ENCODE peak calls at places on chromosomes 3 and 15, in nine cellular contexts. Q, Z, E, B, W, I, K, F and A are unnamed samples.

GRCh38 chr3:82163907-82164520 is 402.6 kb upstream of the GBE1 start:
- DNase-seq in Q (peak; percentile 33), Z (no peak), E (peak; percentile 39), B (peak; percentile 18), W (no peak), I (no peak), K (no peak), F (no peak), A (no peak)

GRCh38 chr3:132038198-132038825 is 3.5 kb upstream of the CPNE4 start:
- DNase-seq in Q (peak; percentile 48), Z (no peak), E (no peak), B (peak; percentile 23), W (no peak), I (no peak), K (no peak), F (no peak), A (no peak)

GRCh38 chr15:86115138-86115801 is 35.6 kb downstream of the AGBL1 start:
- DNase-seq in Q (no peak), Z (no peak), E (no peak), B (no peak), W (no peak), I (no peak), K (no peak), F (no peak), A (no peak)

GRCh38 chr3:57126244-57126643 is 38.9 kb downstream of the IL17RD start:
- DNase-seq in Q (no peak), Z (peak; percentile 6), E (no peak), B (no peak), W (no peak), I (no peak), K (no peak), F (no peak), A (no peak)

GRCh38 chr3:69869643-69870042 is 129.9 kb upstream of the SAMMSON start:
- DNase-seq in Q (peak; percentile 39), Z (no peak), E (no peak), B (peak; percentile 98), W (no peak), I (no peak), K (no peak), F (no peak), A (no peak)

GRCh38 chr15:40291088-40291574 is 8.3 kb upstream of the ANKRD63 start:
- DNase-seq in Q (peak; percentile 38), Z (peak; percentile 54), E (no peak), B (peak; percentile 49), W (no peak), I (no peak), K (peak; percentile 77), F (peak; percentile 36), A (peak; percentile 77)

GRCh38 chr3:23611737-23612295 is 193.9 kb upstream of the UBE2E1 start:
- DNase-seq in Q (no peak), Z (peak; percentile 78), E (no peak), B (peak; percentile 80), W (peak; percentile 64), I (no peak), K (peak; percentile 90), F (peak; percentile 72), A (no peak)

GRCh38 chr15:59688383-59688887 is 685 bp downstream of the BNIP2 start:
- DNase-seq in Q (peak; percentile 72), Z (peak; percentile 62), E (peak; percentile 6), B (peak; percentile 77), W (peak; percentile 78), I (no peak), K (peak; percentile 55), F (no peak), A (no peak)

GRCh38 chr15:66841953-66842681 is 140.1 kb downstream of the SMAD6 start:
- DNase-seq in Q (peak; percentile 68), Z (peak; percentile 78), E (peak; percentile 47), B (peak; percentile 89), W (peak; percentile 77), I (peak; percentile 25), K (peak; percentile 95), F (peak; percentile 90), A (peak; percentile 86)

GRCh38 chr3:104903064-104903463 is 463.6 kb upstream of the ALCAM start:
- DNase-seq in Q (no peak), Z (no peak), E (no peak), B (no peak), W (no peak), I (no peak), K (no peak), F (no peak), A (no peak)

DNA sequence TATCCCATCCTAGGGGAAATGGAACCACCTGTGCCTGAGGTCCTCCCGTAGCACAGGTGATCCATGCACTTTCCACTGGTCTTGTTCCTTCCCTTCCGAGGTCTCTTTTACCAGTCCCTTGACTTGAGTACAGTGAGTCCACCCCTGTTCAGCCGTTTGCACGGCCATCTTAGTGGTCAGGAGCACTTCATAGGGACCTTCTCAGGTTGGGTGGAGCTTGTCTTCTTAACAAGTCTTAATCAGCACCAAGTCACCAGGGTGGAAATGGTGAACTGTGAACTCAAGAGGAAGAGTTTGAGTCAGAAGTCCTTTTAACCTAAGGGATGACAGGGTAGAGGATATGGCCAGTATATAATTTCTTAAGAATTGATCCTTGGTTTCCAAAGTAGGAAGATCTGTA is 21.4 kb downstream of the ARL8B start:
- DNase-seq in Q (no peak), Z (no peak), E (no peak), B (no peak), W (no peak), I (no peak), K (no peak), F (no peak), A (no peak)
- H3K9me3 ChIP-seq in Q (no peaks in the 10 kb centered on the region), Z (no peaks in the 10 kb centered on the region), E (no peaks in the 10 kb centered on the region), B (peaks cover 2% of the 10 kb centered on the region), W (no peaks in the 10 kb centered on the region), I (no peaks in the 10 kb centered on the region), K (no peaks in the 10 kb centered on the region), F (no peaks in the 10 kb centered on the region), A (no peaks in the 10 kb centered on the region)

GRCh38 chr15:41332788-41333527 is at the start of gene NUSAP1:
- DNase-seq in Q (no peak), Z (no peak), E (no peak), B (no peak), W (no peak), I (no peak), K (no peak), F (no peak), A (no peak)

GRCh38 chr15:41337047-41337446 is 4.4 kb downstream of the NUSAP1 start:
- DNase-seq in Q (no peak), Z (no peak), E (no peak), B (no peak), W (no peak), I (no peak), K (no peak), F (no peak), A (no peak)

GRCh38 chr15:41336549-41336948 is 3.9 kb downstream of the NUSAP1 start:
- DNase-seq in Q (no peak), Z (no peak), E (no peak), B (no peak), W (no peak), I (no peak), K (no peak), F (no peak), A (no peak)

GRCh38 chr15:41331833-41332787 is at the start of gene OIP5:
- DNase-seq in Q (peak; percentile 99), Z (peak; percentile 100), E (peak; percentile 99), B (peak; percentile 100), W (peak; percentile 95), I (peak; percentile 97), K (peak; percentile 99), F (peak; percentile 95), A (peak; percentile 99)

DNA sequence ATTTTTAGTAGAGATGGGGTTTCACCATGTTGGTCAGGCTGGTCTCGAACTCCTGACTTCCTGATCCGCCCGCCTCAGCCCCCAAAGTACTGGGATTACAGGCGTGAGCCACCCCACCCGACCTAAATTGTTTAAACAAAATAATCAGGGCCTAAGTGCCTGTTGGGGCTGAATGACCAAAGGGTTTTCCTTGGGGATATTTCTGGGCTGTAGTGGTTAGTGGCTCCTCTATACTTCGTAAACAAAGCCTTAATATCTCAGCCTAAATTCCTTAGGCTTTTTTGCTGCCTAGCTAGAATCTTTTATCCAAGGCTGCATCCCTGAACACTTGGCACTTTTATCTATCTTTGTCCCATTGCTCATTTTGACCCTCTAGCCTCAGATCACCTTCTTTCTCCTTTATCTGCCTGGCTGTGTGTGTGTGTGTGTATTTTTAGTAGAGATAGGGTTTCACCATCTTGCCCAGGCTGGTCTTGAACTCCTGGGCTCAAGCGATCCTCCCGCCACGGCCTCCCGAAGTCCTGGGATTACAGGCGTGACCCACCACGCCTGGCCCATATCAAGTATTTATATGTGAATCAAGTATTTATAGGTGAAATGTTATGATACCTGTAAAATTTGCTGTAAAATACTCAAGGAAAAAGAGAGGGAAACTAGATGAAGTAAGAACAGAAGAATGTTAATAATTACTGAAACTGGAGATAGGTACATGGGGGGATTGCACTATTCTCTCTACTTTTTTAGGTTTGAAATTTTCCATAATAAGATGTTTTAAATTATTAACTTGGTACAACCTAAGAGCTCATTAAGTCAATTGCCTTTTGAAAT is 1.8 kb downstream of the NUSAP1 start:
- DNase-seq in Q (peak; percentile 6), Z (no peak), E (no peak), B (no peak), W (no peak), I (no peak), K (no peak), F (no peak), A (no peak)
- H3K27ac ChIP-seq in Q (peak overlapping the region; percentile 75), Z (no peak overlapping the region), E (peak overlapping the region; percentile 41), B (no peak overlapping the region), W (no peak overlapping the region), I (peak overlapping the region; percentile 90), K (no peak overlapping the region), F (no peak overlapping the region), A (no peak overlapping the region)

DNA sequence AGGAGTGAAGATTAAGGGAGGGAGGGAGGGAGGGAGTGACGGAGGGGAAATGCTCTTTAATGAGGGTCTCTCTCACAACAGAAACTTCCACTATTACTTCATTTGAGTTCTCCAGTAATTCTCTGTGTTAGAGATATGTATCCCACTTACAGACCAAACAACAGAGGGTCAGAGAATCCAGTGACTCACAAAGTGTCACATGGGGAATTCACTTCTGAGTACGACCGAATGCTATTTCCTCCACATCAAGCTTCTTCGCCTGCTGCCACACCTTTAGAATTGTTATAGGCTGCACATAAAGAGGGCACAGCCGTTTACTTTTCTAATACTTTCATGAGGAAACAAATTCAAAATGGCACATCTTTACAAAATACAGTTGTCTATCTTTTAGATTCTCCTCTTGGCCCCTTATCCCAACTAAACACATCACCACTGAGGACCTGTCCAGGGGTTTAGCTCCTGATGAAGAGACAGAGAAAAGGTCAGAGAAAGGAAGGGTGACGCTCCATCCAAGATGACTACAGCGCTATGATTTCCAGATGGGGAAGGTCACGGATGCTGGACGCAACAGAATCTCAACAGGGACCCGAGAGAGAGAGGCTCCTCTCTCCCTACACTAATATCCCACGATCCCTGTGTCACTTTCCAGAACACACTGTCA is 119.0 kb downstream of the XXYLT1 start:
- DNase-seq in Q (peak; percentile 26), Z (no peak), E (peak; percentile 7), B (peak; percentile 92), W (no peak), I (no peak), K (no peak), F (no peak), A (no peak)
- TF ChIP-seq POLR2A in Q (no peak), Z (no peak), E (no peak), B (no peak), W (no peak), I (no peak), K (no peak), F (no peak), A (no peak)

DNA sequence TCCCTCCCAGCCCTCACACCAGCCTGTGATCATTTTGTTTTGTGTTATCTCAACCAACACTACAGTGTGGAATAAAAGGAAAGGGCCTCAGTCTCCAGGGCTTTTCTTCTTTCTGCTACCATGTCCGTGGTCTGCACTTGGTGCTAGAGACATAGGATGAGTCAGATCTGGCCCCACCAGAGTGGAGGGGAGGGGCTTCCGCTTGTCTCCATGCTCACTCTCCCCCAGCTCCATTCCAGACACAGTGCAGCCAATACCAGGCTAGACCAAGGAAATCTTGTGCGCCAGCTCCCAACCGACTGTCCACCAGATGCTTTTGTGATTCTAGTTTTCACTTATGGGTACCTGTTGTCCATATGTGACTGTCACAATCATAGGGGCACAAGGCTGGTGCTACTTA is 51.9 kb upstream of the TMEM115 start:
- DNase-seq in Q (no peak), Z (no peak), E (no peak), B (no peak), W (no peak), I (no peak), K (no peak), F (no peak), A (no peak)
- H3K9me3 ChIP-seq in Q (no peaks in the 10 kb centered on the region), Z (no peaks in the 10 kb centered on the region), E (no peaks in the 10 kb centered on the region), B (no peaks in the 10 kb centered on the region), W (no peaks in the 10 kb centered on the region), I (no peaks in the 10 kb centered on the region), K (no peaks in the 10 kb centered on the region), F (no peaks in the 10 kb centered on the region), A (no peaks in the 10 kb centered on the region)